ENCODE peak calls at places on chromosomes 3 and 15, in seven cellular contexts. One of them, this sample, is unnamed.
A peak's percentile ranks its signal among the peaks of the same experiment; 100 is the strongest.

GRCh38 chr15:77026501-77027110 is 31.7 kb downstream of the PSTPIP1 start:
- DNase-seq in NCI-H1092 treated with DMSO at 0.1 percent for 48 hours: no peak
- DNase-seq in pulmonary artery endothelial cell: no peak
- DNase-seq in NCI-H226: no peak
- DNase-seq in esophagus squamous epithelium: no peak
- DNase-seq in stimulated activated CD8-positive, alpha-beta memory T cell treated with anti-CD3 and anti-CD28 coated beads, Interleukin-15, amount 100 ng/mL, for 4 hours: no peak
- DNase-seq in activated gamma-delta T cell treated with anti-CD3 and anti-CD28 coated beads, Interleukin-2, amount 50 U/mL, for 16 hours: no peak
- DNase-seq in this sample: no peak

GRCh38 chr3:127325630-127325961 is 37.8 kb upstream of the PRR20G start:
- DNase-seq in NCI-H1092 treated with DMSO at 0.1 percent for 48 hours: no peak
- DNase-seq in pulmonary artery endothelial cell: no peak
- DNase-seq in NCI-H226: no peak
- DNase-seq in esophagus squamous epithelium: no peak
- DNase-seq in stimulated activated CD8-positive, alpha-beta memory T cell treated with anti-CD3 and anti-CD28 coated beads, Interleukin-15, amount 100 ng/mL, for 4 hours: no peak
- DNase-seq in activated gamma-delta T cell treated with anti-CD3 and anti-CD28 coated beads, Interleukin-2, amount 50 U/mL, for 16 hours: no peak
- DNase-seq in this sample: no peak

GRCh38 chr3:40137586-40138295 is 171.8 kb upstream of the EIF1B start:
- DNase-seq in NCI-H1092 treated with DMSO at 0.1 percent for 48 hours: no peak
- DNase-seq in pulmonary artery endothelial cell: no peak
- DNase-seq in NCI-H226: peak; percentile 84
- DNase-seq in esophagus squamous epithelium: no peak
- DNase-seq in stimulated activated CD8-positive, alpha-beta memory T cell treated with anti-CD3 and anti-CD28 coated beads, Interleukin-15, amount 100 ng/mL, for 4 hours: no peak
- DNase-seq in activated gamma-delta T cell treated with anti-CD3 and anti-CD28 coated beads, Interleukin-2, amount 50 U/mL, for 16 hours: no peak
- DNase-seq in this sample: no peak

GRCh38 chr15:67601008-67601620 is 58.6 kb downstream of the MAP2K5 start:
- DNase-seq in NCI-H1092 treated with DMSO at 0.1 percent for 48 hours: no peak
- DNase-seq in pulmonary artery endothelial cell: no peak
- DNase-seq in NCI-H226: no peak
- DNase-seq in esophagus squamous epithelium: no peak
- DNase-seq in stimulated activated CD8-positive, alpha-beta memory T cell treated with anti-CD3 and anti-CD28 coated beads, Interleukin-15, amount 100 ng/mL, for 4 hours: no peak
- DNase-seq in activated gamma-delta T cell treated with anti-CD3 and anti-CD28 coated beads, Interleukin-2, amount 50 U/mL, for 16 hours: no peak
- DNase-seq in this sample: no peak

GRCh38 chr3:185176756-185177359 is 24.0 kb upstream of the C3orf70 start:
- DNase-seq in NCI-H1092 treated with DMSO at 0.1 percent for 48 hours: peak; percentile 32
- DNase-seq in pulmonary artery endothelial cell: no peak
- DNase-seq in NCI-H226: no peak
- DNase-seq in esophagus squamous epithelium: no peak
- DNase-seq in stimulated activated CD8-positive, alpha-beta memory T cell treated with anti-CD3 and anti-CD28 coated beads, Interleukin-15, amount 100 ng/mL, for 4 hours: no peak
- DNase-seq in activated gamma-delta T cell treated with anti-CD3 and anti-CD28 coated beads, Interleukin-2, amount 50 U/mL, for 16 hours: no peak
- DNase-seq in this sample: peak; percentile 62

GRCh38 chr3:132898131-132898530 is 140.1 kb upstream of the TMEM108 start:
- DNase-seq in NCI-H1092 treated with DMSO at 0.1 percent for 48 hours: no peak
- DNase-seq in pulmonary artery endothelial cell: no peak
- DNase-seq in NCI-H226: no peak
- DNase-seq in esophagus squamous epithelium: no peak
- DNase-seq in stimulated activated CD8-positive, alpha-beta memory T cell treated with anti-CD3 and anti-CD28 coated beads, Interleukin-15, amount 100 ng/mL, for 4 hours: no peak
- DNase-seq in activated gamma-delta T cell treated with anti-CD3 and anti-CD28 coated beads, Interleukin-2, amount 50 U/mL, for 16 hours: no peak
- DNase-seq in this sample: no peak

GRCh38 chr3:136731274-136731884 is 20.8 kb downstream of the STAG1 start:
- DNase-seq in NCI-H1092 treated with DMSO at 0.1 percent for 48 hours: no peak
- DNase-seq in pulmonary artery endothelial cell: no peak
- DNase-seq in NCI-H226: no peak
- DNase-seq in esophagus squamous epithelium: no peak
- DNase-seq in stimulated activated CD8-positive, alpha-beta memory T cell treated with anti-CD3 and anti-CD28 coated beads, Interleukin-15, amount 100 ng/mL, for 4 hours: no peak
- DNase-seq in activated gamma-delta T cell treated with anti-CD3 and anti-CD28 coated beads, Interleukin-2, amount 50 U/mL, for 16 hours: no peak
- DNase-seq in this sample: no peak

GRCh38 chr15:45714501-45715488 is 80.0 kb downstream of the SQOR start:
- DNase-seq in NCI-H1092 treated with DMSO at 0.1 percent for 48 hours: peak; percentile 67
- DNase-seq in pulmonary artery endothelial cell: peak; percentile 30
- DNase-seq in NCI-H226: peak; percentile 40
- DNase-seq in esophagus squamous epithelium: no peak
- DNase-seq in stimulated activated CD8-positive, alpha-beta memory T cell treated with anti-CD3 and anti-CD28 coated beads, Interleukin-15, amount 100 ng/mL, for 4 hours: no peak
- DNase-seq in activated gamma-delta T cell treated with anti-CD3 and anti-CD28 coated beads, Interleukin-2, amount 50 U/mL, for 16 hours: no peak
- DNase-seq in this sample: peak; percentile 93

GRCh38 chr15:48481802-48482201 is 150.6 kb downstream of the DUT start:
- DNase-seq in NCI-H1092 treated with DMSO at 0.1 percent for 48 hours: no peak
- DNase-seq in pulmonary artery endothelial cell: no peak
- DNase-seq in NCI-H226: no peak
- DNase-seq in esophagus squamous epithelium: no peak
- DNase-seq in stimulated activated CD8-positive, alpha-beta memory T cell treated with anti-CD3 and anti-CD28 coated beads, Interleukin-15, amount 100 ng/mL, for 4 hours: no peak
- DNase-seq in activated gamma-delta T cell treated with anti-CD3 and anti-CD28 coated beads, Interleukin-2, amount 50 U/mL, for 16 hours: no peak
- DNase-seq in this sample: no peak

GRCh38 chr3:183946037-183946436 is 61.4 kb upstream of the PARL start:
- DNase-seq in NCI-H1092 treated with DMSO at 0.1 percent for 48 hours: no peak
- DNase-seq in pulmonary artery endothelial cell: no peak
- DNase-seq in NCI-H226: no peak
- DNase-seq in esophagus squamous epithelium: no peak
- DNase-seq in stimulated activated CD8-positive, alpha-beta memory T cell treated with anti-CD3 and anti-CD28 coated beads, Interleukin-15, amount 100 ng/mL, for 4 hours: no peak
- DNase-seq in activated gamma-delta T cell treated with anti-CD3 and anti-CD28 coated beads, Interleukin-2, amount 50 U/mL, for 16 hours: no peak
- DNase-seq in this sample: no peak

GRCh38 chr15:95169701-95170459 is 938.5 kb downstream of the MCTP2 start:
- DNase-seq in NCI-H1092 treated with DMSO at 0.1 percent for 48 hours: no peak
- DNase-seq in pulmonary artery endothelial cell: no peak
- DNase-seq in NCI-H226: no peak
- DNase-seq in esophagus squamous epithelium: no peak
- DNase-seq in stimulated activated CD8-positive, alpha-beta memory T cell treated with anti-CD3 and anti-CD28 coated beads, Interleukin-15, amount 100 ng/mL, for 4 hours: no peak
- DNase-seq in activated gamma-delta T cell treated with anti-CD3 and anti-CD28 coated beads, Interleukin-2, amount 50 U/mL, for 16 hours: no peak
- DNase-seq in this sample: no peak

GRCh38 chr15:31295660-31296059 is 31.0 kb upstream of the KLF13 start:
- DNase-seq in NCI-H1092 treated with DMSO at 0.1 percent for 48 hours: no peak
- DNase-seq in pulmonary artery endothelial cell: no peak
- DNase-seq in NCI-H226: no peak
- DNase-seq in esophagus squamous epithelium: no peak
- DNase-seq in stimulated activated CD8-positive, alpha-beta memory T cell treated with anti-CD3 and anti-CD28 coated beads, Interleukin-15, amount 100 ng/mL, for 4 hours: no peak
- DNase-seq in activated gamma-delta T cell treated with anti-CD3 and anti-CD28 coated beads, Interleukin-2, amount 50 U/mL, for 16 hours: no peak
- DNase-seq in this sample: peak; percentile 50

GRCh38 chr3:64445318-64446300 is 220.3 kb upstream of the PRICKLE2 start:
- DNase-seq in NCI-H1092 treated with DMSO at 0.1 percent for 48 hours: peak; percentile 26
- DNase-seq in pulmonary artery endothelial cell: no peak
- DNase-seq in NCI-H226: no peak
- DNase-seq in esophagus squamous epithelium: no peak
- DNase-seq in stimulated activated CD8-positive, alpha-beta memory T cell treated with anti-CD3 and anti-CD28 coated beads, Interleukin-15, amount 100 ng/mL, for 4 hours: no peak
- DNase-seq in activated gamma-delta T cell treated with anti-CD3 and anti-CD28 coated beads, Interleukin-2, amount 50 U/mL, for 16 hours: no peak
- DNase-seq in this sample: peak; percentile 50

GRCh38 chr3:16179261-16179660 is 4.8 kb downstream of the GALNT15 start:
- DNase-seq in NCI-H1092 treated with DMSO at 0.1 percent for 48 hours: no peak
- DNase-seq in pulmonary artery endothelial cell: no peak
- DNase-seq in NCI-H226: no peak
- DNase-seq in esophagus squamous epithelium: no peak
- DNase-seq in stimulated activated CD8-positive, alpha-beta memory T cell treated with anti-CD3 and anti-CD28 coated beads, Interleukin-15, amount 100 ng/mL, for 4 hours: no peak
- DNase-seq in activated gamma-delta T cell treated with anti-CD3 and anti-CD28 coated beads, Interleukin-2, amount 50 U/mL, for 16 hours: no peak
- DNase-seq in this sample: no peak

GRCh38 chr3:182683335-182684257 is 109.7 kb upstream of the ATP11B start:
- DNase-seq in NCI-H1092 treated with DMSO at 0.1 percent for 48 hours: peak; percentile 77
- DNase-seq in pulmonary artery endothelial cell: peak; percentile 17
- DNase-seq in NCI-H226: peak; percentile 45
- DNase-seq in esophagus squamous epithelium: no peak
- DNase-seq in stimulated activated CD8-positive, alpha-beta memory T cell treated with anti-CD3 and anti-CD28 coated beads, Interleukin-15, amount 100 ng/mL, for 4 hours: no peak
- DNase-seq in activated gamma-delta T cell treated with anti-CD3 and anti-CD28 coated beads, Interleukin-2, amount 50 U/mL, for 16 hours: peak; percentile 36
- DNase-seq in this sample: peak; percentile 89

GRCh38 chr15:85048430-85048829 is 66.8 kb downstream of the PDE8A start:
- DNase-seq in NCI-H1092 treated with DMSO at 0.1 percent for 48 hours: no peak
- DNase-seq in pulmonary artery endothelial cell: no peak
- DNase-seq in NCI-H226: no peak
- DNase-seq in esophagus squamous epithelium: no peak
- DNase-seq in stimulated activated CD8-positive, alpha-beta memory T cell treated with anti-CD3 and anti-CD28 coated beads, Interleukin-15, amount 100 ng/mL, for 4 hours: no peak
- DNase-seq in activated gamma-delta T cell treated with anti-CD3 and anti-CD28 coated beads, Interleukin-2, amount 50 U/mL, for 16 hours: no peak
- DNase-seq in this sample: no peak

GRCh38 chr3:72907851-72908620 is 20.2 kb downstream of the GXYLT2 start:
- DNase-seq in NCI-H1092 treated with DMSO at 0.1 percent for 48 hours: no peak
- DNase-seq in pulmonary artery endothelial cell: peak; percentile 13
- DNase-seq in NCI-H226: peak; percentile 54
- DNase-seq in esophagus squamous epithelium: no peak
- DNase-seq in stimulated activated CD8-positive, alpha-beta memory T cell treated with anti-CD3 and anti-CD28 coated beads, Interleukin-15, amount 100 ng/mL, for 4 hours: no peak
- DNase-seq in activated gamma-delta T cell treated with anti-CD3 and anti-CD28 coated beads, Interleukin-2, amount 50 U/mL, for 16 hours: no peak
- DNase-seq in this sample: no peak

GRCh38 chr15:87710406-87710805 is 546.1 kb downstream of the NTRK3 start:
- DNase-seq in NCI-H1092 treated with DMSO at 0.1 percent for 48 hours: no peak
- DNase-seq in pulmonary artery endothelial cell: no peak
- DNase-seq in NCI-H226: no peak
- DNase-seq in esophagus squamous epithelium: no peak
- DNase-seq in stimulated activated CD8-positive, alpha-beta memory T cell treated with anti-CD3 and anti-CD28 coated beads, Interleukin-15, amount 100 ng/mL, for 4 hours: no peak
- DNase-seq in activated gamma-delta T cell treated with anti-CD3 and anti-CD28 coated beads, Interleukin-2, amount 50 U/mL, for 16 hours: no peak
- DNase-seq in this sample: no peak

GRCh38 chr3:169241575-169241927 is 422.0 kb downstream of the MECOM start:
- DNase-seq in NCI-H1092 treated with DMSO at 0.1 percent for 48 hours: no peak
- DNase-seq in pulmonary artery endothelial cell: peak; percentile 71
- DNase-seq in NCI-H226: peak; percentile 61
- DNase-seq in esophagus squamous epithelium: no peak
- DNase-seq in stimulated activated CD8-positive, alpha-beta memory T cell treated with anti-CD3 and anti-CD28 coated beads, Interleukin-15, amount 100 ng/mL, for 4 hours: no peak
- DNase-seq in activated gamma-delta T cell treated with anti-CD3 and anti-CD28 coated beads, Interleukin-2, amount 50 U/mL, for 16 hours: no peak
- DNase-seq in this sample: no peak

GRCh38 chr3:138593488-138594149 is 441 bp downstream of the CEP70 start:
- DNase-seq in NCI-H1092 treated with DMSO at 0.1 percent for 48 hours: no peak
- DNase-seq in pulmonary artery endothelial cell: no peak
- DNase-seq in NCI-H226: no peak
- DNase-seq in esophagus squamous epithelium: no peak
- DNase-seq in stimulated activated CD8-positive, alpha-beta memory T cell treated with anti-CD3 and anti-CD28 coated beads, Interleukin-15, amount 100 ng/mL, for 4 hours: no peak
- DNase-seq in activated gamma-delta T cell treated with anti-CD3 and anti-CD28 coated beads, Interleukin-2, amount 50 U/mL, for 16 hours: no peak
- DNase-seq in this sample: no peak

GRCh38 chr15:85832389-85832788 is 37.7 kb upstream of the KLHL25 start:
- DNase-seq in NCI-H1092 treated with DMSO at 0.1 percent for 48 hours: no peak
- DNase-seq in pulmonary artery endothelial cell: no peak
- DNase-seq in NCI-H226: no peak
- DNase-seq in esophagus squamous epithelium: no peak
- DNase-seq in stimulated activated CD8-positive, alpha-beta memory T cell treated with anti-CD3 and anti-CD28 coated beads, Interleukin-15, amount 100 ng/mL, for 4 hours: no peak
- DNase-seq in activated gamma-delta T cell treated with anti-CD3 and anti-CD28 coated beads, Interleukin-2, amount 50 U/mL, for 16 hours: no peak
- DNase-seq in this sample: no peak

GRCh38 chr15:89129123-89129815 is 41.0 kb downstream of the ABHD2 start:
- DNase-seq in NCI-H1092 treated with DMSO at 0.1 percent for 48 hours: peak; percentile 34
- DNase-seq in pulmonary artery endothelial cell: no peak
- DNase-seq in NCI-H226: no peak
- DNase-seq in esophagus squamous epithelium: no peak
- DNase-seq in stimulated activated CD8-positive, alpha-beta memory T cell treated with anti-CD3 and anti-CD28 coated beads, Interleukin-15, amount 100 ng/mL, for 4 hours: peak; percentile 17
- DNase-seq in activated gamma-delta T cell treated with anti-CD3 and anti-CD28 coated beads, Interleukin-2, amount 50 U/mL, for 16 hours: peak; percentile 28
- DNase-seq in this sample: peak; percentile 62

GRCh38 chr3:187370051-187370450 is 1.9 kb downstream of the RTP4 start:
- DNase-seq in NCI-H1092 treated with DMSO at 0.1 percent for 48 hours: no peak
- DNase-seq in pulmonary artery endothelial cell: no peak
- DNase-seq in NCI-H226: no peak
- DNase-seq in esophagus squamous epithelium: no peak
- DNase-seq in stimulated activated CD8-positive, alpha-beta memory T cell treated with anti-CD3 and anti-CD28 coated beads, Interleukin-15, amount 100 ng/mL, for 4 hours: no peak
- DNase-seq in activated gamma-delta T cell treated with anti-CD3 and anti-CD28 coated beads, Interleukin-2, amount 50 U/mL, for 16 hours: no peak
- DNase-seq in this sample: no peak

GRCh38 chr3:87318609-87319008 is 42.2 kb upstream of the POU1F1 start:
- DNase-seq in NCI-H1092 treated with DMSO at 0.1 percent for 48 hours: no peak
- DNase-seq in pulmonary artery endothelial cell: no peak
- DNase-seq in NCI-H226: no peak
- DNase-seq in esophagus squamous epithelium: no peak
- DNase-seq in stimulated activated CD8-positive, alpha-beta memory T cell treated with anti-CD3 and anti-CD28 coated beads, Interleukin-15, amount 100 ng/mL, for 4 hours: no peak
- DNase-seq in activated gamma-delta T cell treated with anti-CD3 and anti-CD28 coated beads, Interleukin-2, amount 50 U/mL, for 16 hours: no peak
- DNase-seq in this sample: no peak

GRCh38 chr3:29587340-29587739 is 306.5 kb downstream of the RBMS3 start:
- DNase-seq in NCI-H1092 treated with DMSO at 0.1 percent for 48 hours: no peak
- DNase-seq in pulmonary artery endothelial cell: no peak
- DNase-seq in NCI-H226: no peak
- DNase-seq in esophagus squamous epithelium: no peak
- DNase-seq in stimulated activated CD8-positive, alpha-beta memory T cell treated with anti-CD3 and anti-CD28 coated beads, Interleukin-15, amount 100 ng/mL, for 4 hours: no peak
- DNase-seq in activated gamma-delta T cell treated with anti-CD3 and anti-CD28 coated beads, Interleukin-2, amount 50 U/mL, for 16 hours: no peak
- DNase-seq in this sample: no peak

GRCh38 chr3:116963802-116964201 is 254.2 kb downstream of the TUSC7 start:
- DNase-seq in NCI-H1092 treated with DMSO at 0.1 percent for 48 hours: no peak
- DNase-seq in pulmonary artery endothelial cell: no peak
- DNase-seq in NCI-H226: no peak
- DNase-seq in esophagus squamous epithelium: no peak
- DNase-seq in stimulated activated CD8-positive, alpha-beta memory T cell treated with anti-CD3 and anti-CD28 coated beads, Interleukin-15, amount 100 ng/mL, for 4 hours: no peak
- DNase-seq in activated gamma-delta T cell treated with anti-CD3 and anti-CD28 coated beads, Interleukin-2, amount 50 U/mL, for 16 hours: no peak
- DNase-seq in this sample: no peak

GRCh38 chr3:112858410-112859069 is 11.9 kb upstream of the CD200R1L start:
- DNase-seq in NCI-H1092 treated with DMSO at 0.1 percent for 48 hours: no peak
- DNase-seq in pulmonary artery endothelial cell: no peak
- DNase-seq in NCI-H226: no peak
- DNase-seq in esophagus squamous epithelium: no peak
- DNase-seq in stimulated activated CD8-positive, alpha-beta memory T cell treated with anti-CD3 and anti-CD28 coated beads, Interleukin-15, amount 100 ng/mL, for 4 hours: no peak
- DNase-seq in activated gamma-delta T cell treated with anti-CD3 and anti-CD28 coated beads, Interleukin-2, amount 50 U/mL, for 16 hours: no peak
- DNase-seq in this sample: no peak

This sample was measured in NCI-H82.